ENCODE peak calls at places on chromosome 14, in five cellular contexts. Y, U, G, J and X are unnamed samples.

GRCh38 chr14:99143793-99144192 is 128.2 kb downstream of the BCL11B start:
- DNase-seq in J (no peak), Y (no peak), U (no peak), G (no peak), X (peak)

GRCh38 chr14:34277191-34277590 is 184.8 kb downstream of the SPTSSA start:
- DNase-seq in Y (no peak), G (no peak), U (no peak), J (no peak), X (no peak)

GRCh38 chr14:61460853-61461611 is 139.7 kb downstream of the PRKCH start:
- DNase-seq in U (peak), J (no peak), Y (peak), G (no peak), X (no peak)

GRCh38 chr14:90970167-90970600 is 90.3 kb downstream of the RPS6KA5 start:
- DNase-seq in U (peak), Y (peak), J (no peak), G (no peak), X (no peak)

GRCh38 chr14:97776890-97777564 is 979.8 kb downstream of the VRK1 start:
- DNase-seq in U (no peak), G (no peak), J (no peak), Y (no peak), X (no peak)

GRCh38 chr14:21104448-21105060 is 3.7 kb downstream of the TMEM253 start:
- DNase-seq in J (peak), U (peak), Y (peak), G (no peak), X (peak)

GRCh38 chr14:61562321-61563161 is 132.8 kb upstream of the HIF1A start:
- DNase-seq in J (no peak), U (peak), G (no peak), Y (peak), X (no peak)

GRCh38 chr14:105168979-105169507 is 467 bp upstream of the JAG2 start:
- DNase-seq in G (no peak), J (peak), U (no peak), Y (peak), X (peak)

GRCh38 chr14:69671365-69672050 is 60.1 kb downstream of the SUSD6 start:
- DNase-seq in G (no peak), Y (no peak), U (no peak), J (no peak), X (no peak)

GRCh38 chr14:91996951-91997371 is 42.9 kb downstream of the TRIP11 start:
- DNase-seq in U (peak), Y (peak), G (no peak), J (no peak), X (peak)

GRCh38 chr14:101840649-101841365 is 79.3 kb downstream of the PPP2R5C start:
- DNase-seq in G (no peak), Y (no peak), J (no peak), U (no peak), X (peak)

GRCh38 chr14:104870368-104871144 is 5.5 kb downstream of the CEP170B start:
- DNase-seq in Y (no peak), U (no peak), G (peak), J (no peak), X (peak)

GRCh38 chr14:76958975-76959710 is 69.4 kb downstream of the IRF2BPL start:
- DNase-seq in G (no peak), J (no peak), U (no peak), Y (peak), X (no peak)

GRCh38 chr14:76761849-76762616 is 765 bp downstream of the VASH1 start:
- DNase-seq in U (no peak), J (no peak), G (no peak), Y (no peak), X (no peak)